ENCODE peak calls at places on chromosomes 4 and X, in four cellular contexts. One of them, this sample, is unnamed.

GRCh38 chr4:110294165-110294564 is 95.8 kb upstream of the ELOVL6 start:
- DNase-seq in memory B cell: no peak
- DNase-seq in NCI-H748 treated with DMSO at 0.1 percent for 48 hours: no peak
- DNase-seq in activated T-helper 1 cell treated with anti-CD3 and anti-CD28 coated beads, Interleukin-2, amount 50 U/mL, for 16 hours: no peak
- DNase-seq in this sample: no peak

GRCh38 chrX:11434607-11435006 is 141.4 kb downstream of the AMELX start:
- DNase-seq in memory B cell: no peak
- DNase-seq in NCI-H748 treated with DMSO at 0.1 percent for 48 hours: no peak
- DNase-seq in activated T-helper 1 cell treated with anti-CD3 and anti-CD28 coated beads, Interleukin-2, amount 50 U/mL, for 16 hours: no peak
- DNase-seq in this sample: no peak

GRCh38 chr4:44629280-44629866 is 22.1 kb downstream of the YIPF7 start:
- DNase-seq in memory B cell: peak
- DNase-seq in NCI-H748 treated with DMSO at 0.1 percent for 48 hours: peak
- DNase-seq in activated T-helper 1 cell treated with anti-CD3 and anti-CD28 coated beads, Interleukin-2, amount 50 U/mL, for 16 hours: no peak
- DNase-seq in this sample: peak

GRCh38 chrX:12890467-12890866 is 16.0 kb upstream of the TLR8 start:
- DNase-seq in memory B cell: no peak
- DNase-seq in NCI-H748 treated with DMSO at 0.1 percent for 48 hours: no peak
- DNase-seq in activated T-helper 1 cell treated with anti-CD3 and anti-CD28 coated beads, Interleukin-2, amount 50 U/mL, for 16 hours: no peak
- DNase-seq in this sample: no peak

GRCh38 chrX:136659174-136659573 is 11.2 kb downstream of the CD40LG start:
- DNase-seq in memory B cell: no peak
- DNase-seq in NCI-H748 treated with DMSO at 0.1 percent for 48 hours: no peak
- DNase-seq in activated T-helper 1 cell treated with anti-CD3 and anti-CD28 coated beads, Interleukin-2, amount 50 U/mL, for 16 hours: no peak
- DNase-seq in this sample: no peak

GRCh38 chr4:110046588-110047049 is 133.9 kb downstream of the EGF start:
- DNase-seq in memory B cell: no peak
- DNase-seq in NCI-H748 treated with DMSO at 0.1 percent for 48 hours: peak
- DNase-seq in activated T-helper 1 cell treated with anti-CD3 and anti-CD28 coated beads, Interleukin-2, amount 50 U/mL, for 16 hours: no peak
- DNase-seq in this sample: peak

GRCh38 chr4:6746721-6747689 is 31.0 kb downstream of the BLOC1S4 start:
- DNase-seq in memory B cell: no peak
- DNase-seq in NCI-H748 treated with DMSO at 0.1 percent for 48 hours: no peak
- DNase-seq in activated T-helper 1 cell treated with anti-CD3 and anti-CD28 coated beads, Interleukin-2, amount 50 U/mL, for 16 hours: no peak
- DNase-seq in this sample: peak

GRCh38 chr4:103091601-103092223 is 7.9 kb downstream of the BDH2 start:
- DNase-seq in memory B cell: peak
- DNase-seq in NCI-H748 treated with DMSO at 0.1 percent for 48 hours: peak
- DNase-seq in activated T-helper 1 cell treated with anti-CD3 and anti-CD28 coated beads, Interleukin-2, amount 50 U/mL, for 16 hours: no peak
- DNase-seq in this sample: peak

GRCh38 chr4:173211838-173212237 is 43.2 kb downstream of the GALNT7 start:
- DNase-seq in memory B cell: no peak
- DNase-seq in NCI-H748 treated with DMSO at 0.1 percent for 48 hours: no peak
- DNase-seq in activated T-helper 1 cell treated with anti-CD3 and anti-CD28 coated beads, Interleukin-2, amount 50 U/mL, for 16 hours: no peak
- DNase-seq in this sample: no peak

GRCh38 chrX:18683027-18683426 is 11.1 kb upstream of the RS1 start:
- DNase-seq in memory B cell: no peak
- DNase-seq in NCI-H748 treated with DMSO at 0.1 percent for 48 hours: no peak
- DNase-seq in activated T-helper 1 cell treated with anti-CD3 and anti-CD28 coated beads, Interleukin-2, amount 50 U/mL, for 16 hours: no peak
- DNase-seq in this sample: no peak